ENCODE peak calls at places on chromosomes 5 and 9, in four cellular contexts. F, D, C and M are unnamed samples.

GRCh38 chr5:175116466-175117048 is 327.4 kb downstream of the DRD1 start:
- DNase-seq in F (no peak), D (no peak), C (no peak), M (no peak)

GRCh38 chr9:20028192-20028848 is 239.5 kb upstream of the SLC24A2 start:
- DNase-seq in F (no peak), D (no peak), C (no peak), M (no peak)

GRCh38 chr5:69271376-69271775 is 36.7 kb downstream of the CDK7 start:
- DNase-seq in F (no peak), D (no peak), C (no peak), M (no peak)

GRCh38 chr9:135582966-135583685 is 21.6 kb downstream of the PAEP start:
- DNase-seq in F (no peak), D (no peak), C (peak), M (peak)

GRCh38 chr9:134634667-134635230 is 6.9 kb upstream of the COL5A1 start:
- DNase-seq in F (no peak), D (no peak), C (no peak), M (no peak)

GRCh38 chr9:4680178-4680535 is 788 bp downstream of the CDC37L1 start:
- DNase-seq in F (no peak), D (no peak), C (no peak), M (no peak)

GRCh38 chr5:150075806-150076205 is 10.5 kb downstream of the CSF1R start:
- DNase-seq in F (no peak), D (no peak), C (peak), M (peak)

GRCh38 chr5:79642210-79642609 is 30.0 kb downstream of the TENT2 start:
- DNase-seq in F (no peak), D (no peak), C (no peak), M (no peak)

GRCh38 chr9:69081261-69081660 is 45.7 kb downstream of the FXN start:
- DNase-seq in F (no peak), D (no peak), C (no peak), M (no peak)

GRCh38 chr5:165397521-165397920 is 1892.1 kb downstream of the MAT2B start:
- DNase-seq in F (no peak), D (no peak), C (no peak), M (no peak)

GRCh38 chr9:33453286-33453882 is 6.0 kb upstream of the AQP3 start:
- DNase-seq in F (no peak), D (no peak), C (no peak), M (no peak)

GRCh38 chr9:71703172-71703872 is 65.0 kb downstream of the CEMIP2 start:
- DNase-seq in F (no peak), D (no peak), C (no peak), M (no peak)

GRCh38 chr5:34656700-34657549 is 797 bp downstream of the RAI14 start:
- DNase-seq in F (peak), D (no peak), C (no peak), M (peak)

GRCh38 chr9:106707722-106708121 is 155.2 kb upstream of the ZNF462 start:
- DNase-seq in F (no peak), D (no peak), C (no peak), M (no peak)
- TF ChIP-seq NRF1 in F (no peak), D (no peak), C (no peak), M (no peak)

GRCh38 chr9:116656977-116657376 is 30.1 kb upstream of the TRIM32 start:
- DNase-seq in F (no peak), D (no peak), C (no peak), M (no peak)

GRCh38 chr9:116658265-116658664 is 28.8 kb upstream of the TRIM32 start:
- DNase-seq in F (no peak), D (no peak), C (no peak), M (no peak)

GRCh38 chr9:116663588-116663987 is 23.5 kb upstream of the TRIM32 start:
- DNase-seq in F (no peak), D (no peak), C (no peak), M (no peak)

GRCh38 chr9:116662633-116663032 is 24.5 kb upstream of the TRIM32 start:
- DNase-seq in F (no peak), D (no peak), C (no peak), M (no peak)

GRCh38 chr9:116661037-116661954 is 25.8 kb upstream of the TRIM32 start:
- DNase-seq in F (peak), D (peak), C (no peak), M (peak)
- TF ChIP-seq YY1 in F (no peak), D (no peak), C (no peak), M (no peak)

GRCh38 chr9:6414291-6414690 is 1.3 kb downstream of the UHRF2 start:
- DNase-seq in F (no peak), D (no peak), C (no peak), M (no peak)
- TF ChIP-seq JUND in F (no peak), D (no peak), C (no peak), M (no peak)

DNA sequence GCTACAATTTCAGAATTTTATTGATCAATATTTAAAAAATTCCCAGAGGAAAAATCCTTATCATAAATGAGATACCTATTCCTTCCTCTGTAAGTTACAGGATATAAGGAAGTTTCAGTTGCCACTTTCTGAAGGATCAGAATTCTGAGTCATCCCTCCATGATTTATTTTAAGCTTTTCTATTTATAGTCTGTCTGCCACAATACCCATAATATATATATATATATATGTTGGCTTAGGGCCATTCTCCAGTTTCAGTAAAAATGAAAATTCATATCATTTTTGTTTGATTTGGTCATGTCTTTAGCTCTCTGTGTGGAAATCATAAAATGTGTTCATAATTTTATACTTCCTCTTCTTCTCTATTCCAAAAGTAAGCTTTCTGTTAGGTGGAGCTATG is 215.8 kb upstream of the CYLC2 start:
- DNase-seq in F (no peak), D (no peak), C (no peak), M (no peak)
- TF ChIP-seq NRF1 in F (no peak), D (no peak), C (no peak), M (no peak)

DNA sequence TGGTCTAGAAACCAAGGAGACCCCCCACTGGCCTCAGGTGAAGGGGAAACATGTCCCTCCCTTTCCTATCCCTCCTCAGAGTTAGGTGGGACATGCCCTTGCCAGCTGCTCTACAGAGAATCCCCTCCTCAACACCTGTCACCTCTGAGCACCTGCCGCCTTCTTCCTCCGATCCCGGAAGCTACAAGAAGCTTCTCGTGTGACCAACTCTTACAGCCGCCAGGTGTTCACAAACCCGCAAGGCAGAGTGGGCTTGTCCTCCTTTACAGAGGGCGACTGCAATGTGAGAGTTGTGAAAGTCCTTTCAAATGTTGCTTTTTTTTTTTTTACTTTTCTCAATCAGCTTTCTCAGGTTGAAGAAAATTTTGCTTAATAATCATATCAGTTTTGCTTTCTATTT is 3.7 kb upstream of the ICE1 start:
- DNase-seq in F (no peak), D (no peak), C (no peak), M (no peak)
- TF ChIP-seq YY1 in F (no peak), D (no peak), C (no peak), M (no peak)

GRCh38 chr5:61625682-61626620 is 293.9 kb downstream of the ZSWIM6 start:
- DNase-seq in F (no peak), D (no peak), C (peak), M (no peak)
- TF ChIP-seq JUND in F (no peak), D (no peak), C (no peak), M (no peak)

GRCh38 chr9:115522928-115523327 is 405.0 kb upstream of the TNC start:
- DNase-seq in F (no peak), D (no peak), C (no peak), M (no peak)

GRCh38 chr9:115525438-115526058 is 407.6 kb upstream of the TNC start:
- DNase-seq in F (no peak), D (no peak), C (no peak), M (no peak)

GRCh38 chr9:115520626-115521025 is 402.7 kb upstream of the TNC start:
- DNase-seq in F (no peak), D (no peak), C (no peak), M (no peak)

GRCh38 chr9:115524467-115525059 is 406.6 kb upstream of the TNC start:
- DNase-seq in F (peak), D (no peak), C (no peak), M (peak)
- TF ChIP-seq NRF1 in F (no peak), D (no peak), C (no peak), M (peak)

DNA sequence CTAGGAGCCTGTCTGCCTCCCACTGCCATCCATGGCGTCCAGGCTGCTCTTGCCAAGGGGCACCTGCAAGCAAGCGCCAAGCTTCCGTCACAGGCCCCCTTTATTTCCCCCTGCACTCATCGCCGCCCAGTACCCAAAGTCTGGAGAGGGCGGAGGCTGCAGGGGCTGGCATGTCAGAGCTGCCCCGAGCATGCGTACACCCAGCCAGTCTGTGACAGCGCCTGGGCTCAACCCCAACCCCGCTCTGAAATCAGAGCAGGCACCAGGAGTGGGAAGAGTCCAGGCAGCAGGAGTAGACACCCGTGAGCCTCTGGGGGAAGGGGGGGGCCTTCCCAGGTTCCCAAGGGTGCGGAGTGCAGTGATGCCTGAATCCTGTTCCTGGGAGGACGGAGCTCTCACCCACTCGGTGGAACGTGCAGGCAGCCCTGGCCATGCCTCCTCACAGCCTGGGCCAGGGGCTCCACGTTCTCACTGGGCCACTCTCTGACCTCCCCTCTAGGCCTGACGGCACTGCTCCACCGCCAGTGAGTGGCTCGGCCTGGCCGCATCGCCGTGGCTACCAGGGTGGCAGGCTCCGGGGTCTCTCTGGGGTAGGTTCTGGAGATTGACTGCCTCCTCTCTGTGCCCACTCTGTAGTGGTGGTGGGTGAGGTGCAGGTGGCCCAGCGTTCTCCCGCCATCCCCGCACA is 469.0 kb downstream of the CDH9 start:
- DNase-seq in F (no peak), D (no peak), C (no peak), M (no peak)
- TF ChIP-seq YY1 in F (no peak), D (no peak), C (no peak), M (no peak)

GRCh38 chr5:117143381-117143780 is 568.8 kb upstream of the SEMA6A start:
- DNase-seq in F (no peak), D (no peak), C (no peak), M (no peak)
- TF ChIP-seq JUND in F (no peak), D (no peak), C (no peak), M (no peak)

GRCh38 chr5:31623249-31623648 is 15.7 kb upstream of the PDZD2 start:
- DNase-seq in F (no peak), D (no peak), C (no peak), M (no peak)

GRCh38 chr5:31630931-31631330 is 8.0 kb upstream of the PDZD2 start:
- DNase-seq in F (no peak), D (no peak), C (no peak), M (peak)

GRCh38 chr5:31626156-31626555 is 12.8 kb upstream of the PDZD2 start:
- DNase-seq in F (no peak), D (no peak), C (no peak), M (peak)

GRCh38 chr5:31625394-31625793 is 13.5 kb upstream of the PDZD2 start:
- DNase-seq in F (no peak), D (no peak), C (no peak), M (no peak)

GRCh38 chr5:31626604-31627234 is 12.2 kb upstream of the PDZD2 start:
- DNase-seq in F (no peak), D (no peak), C (no peak), M (no peak)
- TF ChIP-seq NRF1 in F (no peak), D (no peak), C (no peak), M (no peak)